ENCODE peak calls at places on chromosomes 12 and 14, in four cellular contexts. A is B cell, N is GM20000, E is A549. R is an unnamed sample.

GRCh38 chr14:64947710-64948611 is 5.4 kb upstream of the GPX2 start:
- DNase-seq in A (no peak), N (no peak), E (no peak), R (no peak)

GRCh38 chr12:56469007-56469930 is 891 bp downstream of the SPRYD4 start:
- DNase-seq in A (no peak), N (no peak), E (no peak), R (no peak)

GRCh38 chr12:122227341-122227740 is 1.5 kb upstream of the DIABLO start:
- DNase-seq in A (no peak), N (no peak), E (no peak), R (no peak)

GRCh38 chr14:23182372-23183014 is 967 bp downstream of the SLC7A8 start:
- DNase-seq in A (peak), N (no peak), E (no peak), R (no peak)

GRCh38 chr14:99643343-99643742 is 1.6 kb upstream of the HHIPL1 start:
- DNase-seq in A (no peak), N (no peak), E (no peak), R (no peak)

GRCh38 chr12:124737772-124738635 is 125.7 kb downstream of the SCARB1 start:
- DNase-seq in A (no peak), N (no peak), E (no peak), R (no peak)

GRCh38 chr14:74794947-74795346 is 31.8 kb downstream of the YLPM1 start:
- DNase-seq in A (no peak), N (no peak), E (no peak), R (no peak)

GRCh38 chr14:31994391-31995033 is 82.6 kb upstream of the ARHGAP5 start:
- DNase-seq in A (no peak), N (no peak), E (no peak), R (no peak)

GRCh38 chr12:442235-442884 is 17.4 kb upstream of the B4GALNT3 start:
- DNase-seq in A (no peak), N (peak), E (peak), R (peak)

GRCh38 chr14:59507063-59507751 is 22.9 kb downstream of the JKAMP start:
- DNase-seq in A (peak), N (peak), E (peak), R (peak)

GRCh38 chr12:115835445-115835844 is 442.0 kb downstream of the MED13L start:
- DNase-seq in A (no peak), N (no peak), E (no peak), R (no peak)

GRCh38 chr12:6547987-6548386 is 7.9 kb downstream of the IFFO1 start:
- DNase-seq in A (no peak), N (no peak), E (peak), R (no peak)

GRCh38 chr14:40222996-40223395 is 790.8 kb upstream of the FBXO33 start:
- DNase-seq in A (no peak), N (no peak), E (no peak), R (no peak)

GRCh38 chr14:72701610-72702009 is 192.3 kb downstream of the DPF3 start:
- DNase-seq in A (no peak), N (no peak), E (no peak), R (no peak)

GRCh38 chr14:53715390-53715730 is 241.3 kb downstream of the BMP4 start:
- DNase-seq in A (no peak), N (no peak), E (peak), R (no peak)

GRCh38 chr14:102363182-102363952 is 626 bp downstream of the TECPR2 start:
- DNase-seq in A (no peak), N (no peak), E (peak), R (peak)

GRCh38 chr12:120742207-120742536 is 16.5 kb downstream of the ACADS start:
- DNase-seq in A (no peak), N (no peak), E (no peak), R (no peak)

GRCh38 chr14:22220427-22220826 is 368.6 kb downstream of the DAD1 start:
- DNase-seq in A (no peak), N (no peak), E (no peak), R (no peak)

GRCh38 chr14:50447491-50447890 is 50.8 kb upstream of the CDKL1 start:
- DNase-seq in A (no peak), N (no peak), E (peak), R (no peak)
- TF ChIP-seq CTCF in A (no peak), N (no peak), E (no peak), R (no peak)

DNA sequence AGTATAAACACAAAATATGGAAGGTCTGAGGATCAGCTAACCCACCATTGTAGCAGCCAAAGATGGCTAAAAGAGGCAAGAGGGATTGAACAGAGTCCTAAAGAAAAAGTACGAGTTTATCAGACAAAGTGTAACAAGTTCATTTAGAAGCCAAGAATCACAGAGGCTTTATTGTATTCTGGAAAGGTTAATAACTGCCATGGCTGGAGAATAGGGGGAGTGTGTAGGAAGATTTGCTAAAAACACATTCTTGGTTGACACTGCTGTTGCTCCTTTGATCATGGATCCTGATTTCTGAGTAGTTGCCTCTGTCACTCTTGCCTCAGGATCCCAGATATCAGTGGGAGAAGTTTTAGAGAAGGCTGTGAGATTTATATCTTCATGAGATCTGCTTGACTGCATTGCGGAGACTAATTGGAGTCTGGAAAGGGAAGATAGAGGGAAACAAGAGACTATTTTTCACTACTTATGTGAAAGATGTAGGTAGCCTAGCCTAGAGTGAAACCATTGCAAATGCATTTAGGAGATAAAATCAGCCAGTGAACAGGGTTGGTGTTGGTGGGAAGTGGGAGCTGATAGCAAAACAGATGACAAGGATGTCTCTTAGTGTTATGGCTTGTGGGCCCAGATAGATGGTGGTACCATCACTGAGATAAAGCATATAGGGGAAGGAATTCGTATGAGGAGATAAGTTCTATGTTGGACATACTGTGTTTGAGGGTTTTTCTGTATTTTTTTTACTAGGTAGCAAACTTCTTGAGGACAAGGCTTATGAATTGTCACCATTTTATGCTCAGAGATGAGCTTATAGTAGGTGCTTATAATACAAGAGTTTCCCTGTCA is 402.9 kb upstream of the PDE3A start:
- DNase-seq in A (no peak), N (no peak), E (no peak), R (no peak)
- TF ChIP-seq CTCF in A (no peak), N (no peak), E (no peak), R (no peak)

GRCh38 chr12:76559277-76560082 is at the start of gene OSBPL8:
- DNase-seq in A (peak), N (peak), E (peak), R (peak)
- TF ChIP-seq CTCF in A (no peak), N (no peak), E (peak), R (peak)

DNA sequence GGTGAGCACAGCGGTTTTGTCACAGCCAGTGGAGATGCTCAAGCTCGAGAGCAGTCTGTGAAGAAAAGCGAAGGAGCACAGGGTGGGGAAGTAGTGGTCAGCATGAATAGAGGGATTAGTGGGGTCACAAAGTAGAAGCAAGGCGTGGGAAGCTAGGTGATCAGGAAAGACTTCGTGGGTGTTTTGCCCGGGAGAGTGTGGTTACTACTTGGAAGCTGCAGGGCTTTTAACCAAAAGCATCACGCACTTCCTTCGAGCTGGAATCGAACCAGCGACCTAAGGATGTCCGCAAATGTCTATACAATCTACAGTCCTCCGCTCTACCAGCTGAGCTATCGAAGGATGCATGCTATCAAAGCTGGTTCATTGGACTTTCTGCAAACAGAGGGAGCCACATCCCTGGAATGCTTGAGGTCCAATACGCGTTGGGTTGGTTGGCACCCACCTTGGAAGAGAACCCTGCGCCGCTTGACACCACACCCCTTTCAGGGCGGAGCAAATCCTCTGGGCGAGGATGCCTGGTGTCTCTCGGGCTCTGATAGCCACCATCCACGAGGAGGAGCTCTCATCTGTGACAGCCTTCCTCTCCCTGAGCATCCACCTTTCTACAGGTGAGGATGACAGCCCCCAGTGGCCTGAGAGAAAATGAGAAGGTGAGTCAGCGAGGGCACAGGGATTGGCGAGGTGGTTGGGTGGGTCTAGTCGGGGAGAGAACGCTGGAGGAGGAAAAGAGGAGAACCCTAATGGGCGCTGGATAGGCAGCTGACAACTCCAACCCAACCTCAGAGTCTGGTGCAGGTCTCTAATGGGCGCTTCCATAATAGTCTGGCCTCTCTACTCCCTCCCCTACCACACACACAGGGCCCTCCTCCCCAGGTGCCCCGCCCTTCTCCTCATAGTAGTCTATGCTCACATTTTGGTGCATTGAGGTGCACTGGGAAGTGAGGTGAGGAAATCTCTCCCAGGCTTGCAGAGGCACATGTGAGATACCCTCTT is 16.0 kb upstream of the OR6S1 start:
- DNase-seq in A (no peak), N (no peak), E (peak), R (no peak)
- TF ChIP-seq CTCF in A (no peak), N (no peak), E (peak), R (no peak)

GRCh38 chr14:103524002-103524785 is 1.6 kb upstream of the CKB start:
- DNase-seq in A (no peak), N (no peak), E (no peak), R (no peak)
- TF ChIP-seq CTCF in A (no peak), N (no peak), E (peak), R (no peak)

DNA sequence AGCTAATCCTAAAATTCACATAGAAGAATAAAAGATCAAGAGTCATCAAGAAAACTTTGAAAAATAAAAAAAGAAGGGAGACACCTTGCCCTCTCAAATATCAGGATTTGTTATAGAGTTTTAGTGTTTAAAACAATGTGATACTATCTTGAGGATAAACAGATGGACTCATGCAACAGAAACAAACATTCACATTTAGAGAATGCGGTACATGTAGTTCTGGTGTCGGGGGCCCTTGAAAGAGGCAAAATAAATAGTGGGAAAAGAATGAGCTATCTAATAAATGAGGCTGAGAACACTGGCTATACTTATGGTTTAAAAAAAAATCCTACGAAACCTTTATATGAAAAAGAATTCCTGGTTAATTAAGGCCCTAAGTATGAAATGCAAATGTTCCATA is 127.7 kb downstream of the LLPH start:
- DNase-seq in A (no peak), N (no peak), E (no peak), R (no peak)
- TF ChIP-seq CTCF in A (no peak), N (no peak), E (no peak), R (no peak)

DNA sequence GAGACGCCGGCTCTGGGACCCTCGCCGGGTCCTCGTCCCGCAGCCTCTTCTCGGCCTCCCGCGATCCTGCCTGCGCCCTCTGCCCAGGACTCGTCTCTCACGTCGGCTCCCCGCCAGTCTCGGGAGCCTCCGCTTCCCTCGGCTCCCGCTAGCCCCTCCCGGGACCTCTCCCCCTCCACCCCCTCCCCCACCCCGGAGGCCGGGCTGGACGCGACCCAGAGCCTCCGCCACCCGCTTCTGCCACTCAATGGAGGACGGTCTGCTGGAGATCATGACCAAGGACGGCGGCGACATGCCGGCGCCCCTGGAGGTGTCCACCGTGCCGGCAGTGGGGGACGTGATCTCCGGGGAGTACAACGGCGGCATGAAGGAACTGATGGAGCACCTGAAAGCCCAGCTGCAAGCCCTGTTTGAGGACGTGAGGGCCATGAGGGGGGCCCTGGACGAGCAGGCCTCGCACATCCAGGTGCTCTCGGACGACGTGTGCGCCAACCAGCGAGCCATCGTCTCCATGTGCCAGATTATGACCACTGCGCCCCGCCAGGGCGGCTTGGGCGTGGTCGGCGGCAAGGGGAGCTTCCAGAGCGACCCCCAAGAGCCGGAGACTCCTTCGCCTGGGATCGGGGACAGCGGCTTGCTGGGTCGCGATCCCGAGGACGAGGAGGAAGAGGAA is 568 bp downstream of the CCDC184 start:
- DNase-seq in A (peak), N (no peak), E (no peak), R (no peak)
- TF ChIP-seq CTCF in A (peak), N (no peak), E (no peak), R (no peak)

DNA sequence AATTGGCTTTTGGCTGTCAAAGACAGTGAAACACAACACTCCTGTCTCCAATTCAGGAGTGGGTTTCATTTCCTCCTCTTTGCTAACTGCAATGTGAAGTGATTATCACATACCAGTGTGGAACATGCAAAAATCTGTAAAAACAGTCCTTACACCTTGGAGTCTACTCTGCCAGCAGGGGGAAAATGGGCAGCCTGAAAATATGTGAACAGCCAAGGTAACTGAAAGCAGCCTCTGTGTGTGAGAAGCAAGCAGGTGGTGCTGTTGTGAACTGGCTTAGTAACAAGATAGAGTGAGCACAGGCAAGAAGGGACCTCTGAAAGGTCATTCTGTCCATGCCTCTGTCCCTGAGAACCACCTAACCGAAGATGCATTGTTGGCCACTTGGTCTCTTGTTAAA is 6.0 kb downstream of the PRMT8 start:
- DNase-seq in A (no peak), N (no peak), E (peak), R (no peak)
- TF ChIP-seq CTCF in A (no peak), N (no peak), E (no peak), R (no peak)

DNA sequence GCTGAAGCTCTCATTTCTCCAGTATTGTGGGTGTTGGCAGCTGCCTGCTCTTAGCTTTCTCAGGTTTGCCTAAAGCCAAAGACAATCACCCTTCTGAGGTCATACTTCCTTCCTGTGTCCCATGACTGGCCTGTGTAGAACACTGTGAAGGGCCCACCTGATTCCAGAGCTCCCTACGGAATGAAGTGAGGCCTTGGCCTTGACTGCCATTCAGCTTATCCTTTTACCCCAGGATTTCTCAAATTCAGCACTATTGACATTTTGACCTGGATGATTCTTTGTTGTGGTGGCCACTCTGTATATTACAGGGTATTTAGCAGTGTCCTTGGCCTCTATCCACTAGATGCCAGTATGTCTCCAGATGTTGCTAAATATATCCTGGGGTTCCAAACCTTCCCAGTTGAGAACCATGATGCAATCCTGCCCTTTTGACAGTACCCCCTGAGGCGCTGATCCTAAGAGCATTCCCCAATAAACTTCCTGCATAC is 112.3 kb upstream of the KRR1 start:
- DNase-seq in A (no peak), N (no peak), E (peak), R (no peak)
- TF ChIP-seq CTCF in A (no peak), N (no peak), E (peak), R (no peak)